ENCODE peak calls at places on chromosomes 6 and 20, in four cellular contexts. E, K, V and G are unnamed samples.

GRCh38 chr6:33249732-33250625 is 21.7 kb downstream of the VPS52 start:
- DNase-seq in E (peak; percentile 96), K (peak; percentile 36), V (peak; percentile 79), G (no peak)

GRCh38 chr20:53032021-53033001 is 60.2 kb downstream of the TSHZ2 start:
- DNase-seq in E (no peak), V (peak; percentile 97), K (no peak), G (no peak)

GRCh38 chr6:15499125-15499524 is 163.7 kb downstream of the DTNBP1 start:
- DNase-seq in K (no peak), E (no peak), V (no peak), G (no peak)

GRCh38 chr20:23050847-23051627 is 1.6 kb upstream of the THBD start:
- DNase-seq in K (peak; percentile 88), V (peak; percentile 72), E (peak; percentile 35), G (peak; percentile 88)

GRCh38 chr6:7726416-7727149 is 684 bp downstream of the BMP6 start:
- DNase-seq in E (no peak), V (no peak), K (peak; percentile 35), G (no peak)

GRCh38 chr6:16414205-16414604 is 175.8 kb downstream of the GMPR start:
- DNase-seq in V (no peak), E (no peak), K (no peak), G (no peak)

GRCh38 chr6:41371992-41372525 is 36.7 kb downstream of the NCR2 start:
- DNase-seq in K (peak; percentile 76), E (no peak), V (peak; percentile 25), G (no peak)

GRCh38 chr6:130116273-130116672 is 97.9 kb downstream of the L3MBTL3 start:
- DNase-seq in V (no peak), K (no peak), E (no peak), G (no peak)

GRCh38 chr20:46206025-46206424 is 87.9 kb downstream of the CD40 start:
- DNase-seq in E (peak; percentile 31), K (no peak), V (peak; percentile 36), G (no peak)

DNA sequence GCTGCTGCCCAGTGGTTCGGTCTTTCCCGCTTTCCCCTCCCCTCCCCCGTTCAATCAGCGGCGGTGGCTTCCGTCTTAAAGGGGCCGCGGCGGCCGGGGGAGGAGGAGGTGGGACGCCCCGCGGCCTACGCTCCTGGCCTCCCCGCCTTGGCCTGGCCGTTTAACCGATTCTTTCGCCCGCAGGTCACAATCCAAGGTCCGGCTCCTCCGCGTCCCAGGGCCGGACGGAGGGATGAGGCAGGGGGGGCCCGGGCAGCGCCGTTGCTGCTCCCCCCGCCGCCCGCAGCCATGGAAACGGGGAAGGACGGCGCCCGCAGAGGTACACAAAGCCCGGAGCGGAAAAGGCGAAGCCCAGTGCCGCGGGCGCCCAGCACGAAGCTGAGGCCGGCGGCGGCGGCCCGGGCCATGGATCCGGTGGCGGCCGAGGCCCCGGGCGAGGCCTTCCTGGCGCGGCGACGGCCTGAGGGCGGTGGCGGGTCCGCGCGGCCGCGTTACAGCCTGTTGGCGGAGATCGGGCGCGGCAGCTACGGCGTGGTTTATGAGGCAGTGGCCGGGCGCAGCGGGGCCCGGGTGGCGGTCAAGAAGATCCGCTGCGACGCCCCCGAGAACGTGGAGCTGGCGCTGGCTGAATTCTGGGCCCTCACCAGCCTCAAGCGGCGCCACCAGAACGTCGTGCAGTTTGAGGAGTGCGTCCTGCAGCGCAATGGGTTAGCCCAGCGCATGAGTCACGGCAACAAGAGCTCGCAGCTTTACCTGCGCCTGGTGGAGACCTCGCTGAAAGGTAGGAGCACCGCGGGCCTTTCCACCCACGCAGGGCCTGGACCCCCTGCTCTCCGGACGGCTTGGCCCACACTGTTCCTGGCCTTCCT is 1.2 kb downstream of the STK35 start:
- DNase-seq in K (peak; percentile 83), V (peak; percentile 82), E (peak; percentile 55), G (peak; percentile 85)
- TF ChIP-seq CTCF in K (no peak), V (no peak), E (no peak), G (no peak)

DNA sequence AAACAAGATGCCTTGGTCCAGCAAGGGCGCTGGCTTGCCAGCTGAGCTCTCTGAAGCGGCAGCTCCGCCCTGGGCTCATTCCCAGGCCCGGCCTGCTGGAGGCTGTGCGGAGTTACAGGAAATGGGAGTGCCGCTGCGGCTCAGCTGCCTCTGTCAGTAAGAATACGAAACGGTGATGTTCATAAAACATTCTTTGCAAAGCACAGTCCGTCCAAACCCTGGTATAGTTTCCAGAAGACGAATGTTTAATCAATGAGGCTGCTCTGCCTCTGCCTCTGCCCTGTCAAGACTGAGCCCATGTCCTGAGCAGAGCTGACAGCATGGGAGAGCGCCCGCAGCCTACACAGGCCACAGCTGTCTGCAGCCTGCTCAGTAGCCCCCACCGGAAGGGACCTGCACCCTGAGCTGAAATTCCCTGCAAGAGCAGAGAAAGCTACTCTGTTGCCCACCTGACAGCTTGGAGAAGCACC is 153.3 kb upstream of the SNX9 start:
- DNase-seq in K (peak; percentile 63), E (peak; percentile 66), V (peak; percentile 84), G (no peak)
- TF ChIP-seq CTCF in K (no peak), E (peak; percentile 39), V (peak; percentile 42), G (peak; percentile 43)

DNA sequence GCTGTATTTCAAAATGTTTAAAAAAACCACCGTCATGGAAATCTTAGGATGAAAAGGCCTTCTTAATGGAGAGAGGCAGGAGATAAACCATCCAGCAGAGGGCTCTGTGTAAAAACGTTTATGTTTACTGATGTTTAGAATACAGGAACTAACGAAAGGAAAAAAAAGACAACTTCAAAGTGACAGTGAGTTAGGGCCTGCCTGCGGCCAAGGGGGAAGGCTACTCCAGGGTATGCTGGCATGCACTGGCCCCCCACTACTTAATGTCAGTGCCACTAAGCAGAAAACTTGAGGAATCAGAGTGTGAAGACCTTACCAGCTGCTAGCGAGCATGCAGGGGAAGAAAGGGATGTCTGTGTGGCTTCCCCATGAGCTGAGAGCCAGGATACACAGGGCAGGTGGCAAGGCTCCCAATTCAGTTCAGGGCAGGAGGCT is 47.7 kb downstream of the AKAP7 start:
- DNase-seq in E (peak; percentile 42), K (peak; percentile 13), V (peak; percentile 52), G (no peak)
- TF ChIP-seq CTCF in E (peak; percentile 76), K (peak; percentile 44), V (peak; percentile 69), G (peak; percentile 78)

DNA sequence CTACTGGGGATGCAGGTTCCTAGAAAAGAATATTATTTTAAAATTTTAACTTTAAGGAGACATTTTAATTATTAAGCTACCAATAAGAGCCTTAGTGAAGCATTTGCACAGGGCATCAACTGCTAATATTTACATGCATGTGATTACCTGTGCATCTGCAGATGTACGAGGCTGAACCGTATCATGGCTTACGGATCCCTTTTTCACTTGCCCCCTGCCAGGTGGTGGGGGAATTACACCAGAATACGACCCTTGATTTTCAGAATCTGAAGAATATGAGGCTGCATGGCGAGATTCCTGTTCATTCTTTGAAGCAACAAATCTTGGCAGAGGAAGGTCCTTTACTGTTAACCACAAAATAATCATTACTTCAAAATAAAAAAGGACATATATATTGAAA is 42.7 kb downstream of the REPS1 start:
- DNase-seq in K (peak; percentile 7), V (no peak), E (no peak), G (no peak)
- TF ChIP-seq CTCF in K (peak; percentile 19), V (peak; percentile 5), E (peak; percentile 50), G (peak; percentile 57)

DNA sequence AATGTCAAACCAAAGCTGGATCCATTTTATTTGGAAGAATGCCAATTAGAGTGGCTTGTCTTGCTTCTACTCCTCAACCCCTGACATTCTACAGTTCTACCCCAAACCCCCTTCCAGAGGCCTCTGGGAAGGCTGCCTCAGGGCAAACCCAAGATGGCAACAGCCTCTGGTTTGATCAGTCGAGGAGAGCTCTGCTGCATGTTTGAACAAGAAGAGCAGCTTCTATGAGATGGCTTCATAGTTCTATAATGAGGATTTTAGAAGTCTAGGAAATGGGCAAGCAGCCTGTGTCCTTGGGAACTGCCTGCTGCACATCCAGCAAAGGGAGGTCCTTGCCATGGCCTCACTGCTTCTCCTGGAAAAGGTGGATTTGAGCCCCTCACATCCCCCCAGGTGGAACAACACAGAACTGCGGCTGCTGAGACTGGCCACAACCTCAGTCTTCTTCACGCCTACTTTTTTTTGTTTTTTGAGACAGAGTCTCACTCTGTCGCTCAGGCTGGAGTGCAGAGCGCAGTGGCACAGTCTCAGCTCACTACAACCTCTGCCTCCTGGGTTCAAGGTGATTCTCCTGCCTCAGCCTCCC is 37.9 kb downstream of the ZC3H12D start:
- DNase-seq in V (no peak), K (no peak), E (no peak), G (no peak)
- TF ChIP-seq CTCF in V (no peak), K (no peak), E (no peak), G (peak; percentile 26)

DNA sequence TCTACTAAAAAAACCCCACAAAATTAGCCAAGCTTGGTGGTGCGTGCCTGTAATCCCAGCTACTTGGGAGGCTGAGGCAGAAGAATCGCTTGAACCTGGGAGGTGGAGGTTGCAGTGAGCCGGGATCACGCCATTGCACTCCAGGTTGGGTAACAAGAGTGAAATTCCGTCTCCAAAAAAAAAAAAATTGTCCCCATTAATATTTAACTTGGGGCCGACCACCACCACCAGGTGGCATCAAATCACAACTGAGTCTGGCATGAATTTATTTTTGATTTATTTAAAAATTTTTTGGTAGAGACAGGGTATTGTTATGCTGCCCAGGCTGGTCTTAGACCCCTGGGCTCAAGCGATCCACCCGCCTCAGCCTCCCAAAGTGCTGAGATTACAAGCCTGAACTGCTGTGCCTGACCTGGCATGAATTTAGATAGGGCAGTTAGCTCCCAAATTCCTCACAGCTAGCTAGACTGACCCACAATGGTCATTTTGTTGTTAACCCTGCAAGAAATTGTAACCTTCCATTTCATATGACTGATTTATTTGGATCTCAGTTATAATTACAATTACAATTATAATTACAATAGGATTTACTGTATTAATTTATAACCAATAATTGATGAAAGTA is 17.1 kb upstream of the BEND3 start:
- DNase-seq in V (no peak), E (peak; percentile 25), K (peak; percentile 32), G (no peak)
- TF ChIP-seq CTCF in V (peak; percentile 44), E (peak; percentile 85), K (peak; percentile 49), G (peak; percentile 84)

GRCh38 chr6:18138906-18139305 is 16.0 kb downstream of the TPMT start:
- DNase-seq in K (no peak), V (no peak), E (no peak), G (no peak)
- TF ChIP-seq CTCF in K (no peak), V (no peak), E (no peak), G (peak; percentile 28)

GRCh38 chr6:169513478-169514193 is 188.2 kb downstream of the WDR27 start:
- DNase-seq in K (no peak), E (no peak), V (no peak), G (no peak)
- TF ChIP-seq CTCF in K (no peak), E (no peak), V (no peak), G (no peak)